ENCODE peak calls at places on chromosomes 3 and 15, in ten cellular contexts. C is uterus, B is left ventricle myocardium inferior, S is heart left ventricle, J is IMR-90, K is MM.1S, U is GM12878, N is right atrium auricular region, H is mucosa of descending colon, M is DND-41. O is an unnamed sample.

GRCh38 chr3:69698728-69699127 is 40.5 kb upstream of the MITF start:
- DNase-seq in C (no peak), B (no peak), S (no peak), J (peak; percentile 44), K (no peak), U (no peak), N (no peak), H (no peak), M (no peak), O (no peak)

GRCh38 chr3:79306939-79307590 is 460.7 kb downstream of the ROBO1 start:
- DNase-seq in C (no peak), B (no peak), S (no peak), J (peak; percentile 26), K (no peak), U (no peak), N (no peak), H (no peak), M (no peak), O (no peak)

GRCh38 chr3:46422617-46423016 is 15.6 kb downstream of the CCRL2 start:
- DNase-seq in C (no peak), B (no peak), S (no peak), J (peak; percentile 13), K (no peak), U (no peak), N (no peak), H (no peak), M (no peak), O (no peak)

GRCh38 chr3:100080573-100080972 is 33.7 kb downstream of the FILIP1L start:
- DNase-seq in C (no peak), B (no peak), S (no peak), J (peak; percentile 51), K (no peak), U (no peak), N (no peak), H (no peak), M (no peak), O (no peak)

GRCh38 chr3:24640330-24640877 is 145.8 kb upstream of the THRB start:
- DNase-seq in C (no peak), B (no peak), S (no peak), J (no peak), K (no peak), U (no peak), N (no peak), H (no peak), M (no peak), O (peak; percentile 81)

GRCh38 chr3:25033407-25034029 is 394.5 kb upstream of the RARB start:
- DNase-seq in C (no peak), B (peak; percentile 36), S (peak; percentile 65), J (peak; percentile 6), K (peak; percentile 52), U (no peak), N (no peak), H (peak; percentile 32), M (peak; percentile 31), O (peak; percentile 56)

GRCh38 chr15:77533986-77534385 is 98.7 kb downstream of the LINGO1 start:
- DNase-seq in C (no peak), B (no peak), S (peak; percentile 1), J (no peak), K (no peak), U (no peak), N (no peak), H (no peak), M (no peak), O (no peak)

GRCh38 chr3:153026026-153026425 is 136.0 kb upstream of the RAP2B start:
- DNase-seq in C (no peak), B (no peak), S (no peak), J (peak; percentile 52), K (peak; percentile 55), U (no peak), N (no peak), H (no peak), M (no peak), O (peak; percentile 61)

GRCh38 chr3:134640872-134641470 is 9.9 kb downstream of the KY start:
- DNase-seq in C (no peak), B (no peak), S (no peak), J (peak; percentile 49), K (no peak), U (no peak), N (peak; percentile 36), H (no peak), M (peak; percentile 43), O (peak; percentile 25)

GRCh38 chr3:83890763-83891135 is 1068.0 kb upstream of the CADM2 start:
- DNase-seq in C (no peak), B (no peak), S (no peak), J (no peak), K (no peak), U (no peak), N (no peak), H (no peak), M (no peak), O (peak; percentile 5)

GRCh38 chr3:42071720-42072582 is 19.2 kb upstream of the TRAK1 start:
- DNase-seq in C (peak; percentile 60), B (peak; percentile 81), S (peak; percentile 79), J (peak; percentile 75), K (peak; percentile 85), U (no peak), N (no peak), H (peak; percentile 70), M (no peak), O (peak; percentile 87)

GRCh38 chr15:81056276-81056675 is 55.6 kb downstream of the TLNRD1 start:
- DNase-seq in C (no peak), B (no peak), S (no peak), J (no peak), K (no peak), U (no peak), N (no peak), H (no peak), M (no peak), O (no peak)

GRCh38 chr3:64185436-64185835 is 39.8 kb downstream of the PRICKLE2 start:
- DNase-seq in C (no peak), B (no peak), S (no peak), J (no peak), K (no peak), U (no peak), N (no peak), H (no peak), M (no peak), O (peak; percentile 56)

GRCh38 chr15:101248274-101248673 is 3.6 kb downstream of the CHSY1 start:
- DNase-seq in C (no peak), B (no peak), S (no peak), J (no peak), K (no peak), U (no peak), N (no peak), H (no peak), M (no peak), O (no peak)

GRCh38 chr3:147419062-147419701 is 10.0 kb downstream of the ZIC1 start:
- DNase-seq in C (peak; percentile 45), B (no peak), S (no peak), J (peak; percentile 15), K (peak; percentile 83), U (no peak), N (no peak), H (no peak), M (no peak), O (peak; percentile 37)
- H3K4me3 ChIP-seq in C (peak overlapping the region; percentile 8), B (peak overlapping the region; percentile 47), S (no peak overlapping the region), J (peak overlapping the region; percentile 23), K (peak overlapping the region; percentile 33), U (no peak overlapping the region), N (no peak overlapping the region), H (no peak overlapping the region), M (no peak overlapping the region), O (no peak overlapping the region)

DNA sequence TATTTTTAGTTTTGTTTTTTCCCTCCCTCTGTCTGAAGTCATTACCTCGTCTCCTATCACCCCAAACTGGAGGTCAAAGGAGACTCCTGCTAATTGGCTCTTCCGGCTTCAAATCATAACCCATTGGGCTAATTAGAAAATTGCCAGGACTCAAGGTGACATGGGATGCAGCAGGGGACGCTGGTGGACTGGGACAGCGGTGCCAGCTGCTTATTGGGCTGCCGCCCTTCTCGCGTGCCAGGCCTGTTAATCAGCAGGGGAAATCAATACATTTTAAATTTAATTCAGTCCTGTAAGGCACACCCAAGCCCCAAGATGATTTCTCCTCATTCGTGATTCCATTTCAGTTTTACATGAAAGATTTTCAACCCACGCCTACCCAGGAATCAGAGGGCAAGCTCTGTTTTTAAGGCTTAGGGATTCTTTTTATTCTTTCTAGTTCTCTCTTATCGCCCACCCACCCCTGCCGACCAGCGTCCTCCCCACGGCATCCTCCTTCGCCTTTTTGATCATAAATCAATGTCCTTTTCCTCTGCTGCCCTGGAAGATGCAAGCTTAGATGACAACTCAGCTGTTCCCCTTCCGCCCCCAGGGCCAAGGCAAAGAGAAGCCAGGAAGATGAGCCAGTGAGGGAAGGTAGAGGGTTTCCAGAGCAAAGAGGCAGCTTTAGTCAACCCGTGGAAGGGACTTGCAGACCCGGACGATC is 329.6 kb downstream of the UACA start:
- DNase-seq in C (no peak), B (no peak), S (no peak), J (no peak), K (no peak), U (no peak), N (no peak), H (no peak), M (no peak), O (no peak)
- TF ChIP-seq CTCF in C (no peak), B (no peak), S (no peak), J (no peak), K (no peak), U (no peak), N (no peak), H (no peak), M (no peak), O (no peak)

DNA sequence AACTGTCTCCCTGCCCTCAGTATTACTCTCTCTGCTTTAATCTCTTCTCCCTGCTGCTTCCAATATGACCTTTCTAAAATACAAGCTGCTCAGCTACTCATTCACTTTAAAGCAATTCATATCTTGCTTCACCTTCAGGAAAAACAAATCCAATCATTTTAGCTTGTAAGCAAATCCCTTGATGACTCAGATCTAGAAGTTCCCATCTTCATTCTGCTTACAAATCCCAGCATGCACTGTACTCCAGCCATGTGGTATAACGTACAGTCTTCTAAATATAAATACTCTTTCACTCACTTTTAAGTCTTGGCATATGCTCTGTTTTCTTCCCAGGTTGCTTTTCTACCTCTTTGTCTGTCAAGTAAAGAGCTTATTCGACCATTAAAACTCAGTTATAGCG is 1009.1 kb upstream of the SEMA6D start:
- DNase-seq in C (no peak), B (no peak), S (no peak), J (no peak), K (no peak), U (no peak), N (no peak), H (no peak), M (no peak), O (no peak)
- H3K4me3 ChIP-seq in C (no peak overlapping the region), B (no peak overlapping the region), S (no peak overlapping the region), J (no peak overlapping the region), K (no peak overlapping the region), U (no peak overlapping the region), N (no peak overlapping the region), H (no peak overlapping the region), M (no peak overlapping the region), O (no peak overlapping the region)

DNA sequence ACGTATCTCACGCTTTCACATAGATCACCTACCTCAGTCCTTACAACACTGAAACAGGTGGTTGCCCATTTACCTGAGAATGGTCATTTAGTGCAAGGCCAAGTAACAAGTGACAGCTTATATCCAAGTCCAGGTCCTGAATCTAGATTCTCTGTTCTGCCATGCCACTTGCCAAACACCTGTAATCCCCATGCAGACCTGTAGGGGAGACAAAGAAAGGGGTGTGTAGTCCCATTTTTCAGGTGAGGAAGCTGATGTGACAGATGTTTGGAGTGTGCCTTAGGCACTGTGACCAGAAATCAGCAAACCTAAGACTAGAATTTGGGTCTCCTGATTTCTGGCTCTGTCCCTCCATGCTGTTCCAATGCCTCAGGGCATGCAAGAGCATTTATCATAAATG is 12.7 kb downstream of the ZNF35 start:
- DNase-seq in C (no peak), B (no peak), S (no peak), J (no peak), K (no peak), U (no peak), N (no peak), H (no peak), M (no peak), O (no peak)
- TF ChIP-seq CTCF in C (no peak), B (no peak), S (peak; percentile 19), J (no peak), K (peak; percentile 43), U (peak; percentile 31), N (no peak), H (no peak), M (peak; percentile 49), O (peak; percentile 29)

O was measured in fibroblast of mammary gland.